ENCODE peak calls at places on chromosomes 7 and 10, in five cellular contexts. One of them, this sample, is unnamed.
A peak's percentile ranks its signal among the peaks of the same experiment; 100 is the strongest.

GRCh38 chr10:33216661-33217427 is 117.6 kb downstream of the NRP1 start:
- DNase-seq in colonic mucosa: no peak
- DNase-seq in A673: peak; percentile 74
- DNase-seq in progenitor cell of endocrine pancreas: no peak
- DNase-seq in fibroblast of pulmonary artery: peak; percentile 36
- DNase-seq in this sample: no peak

GRCh38 chr7:55308186-55308929 is 56.8 kb upstream of the LANCL2 start:
- DNase-seq in colonic mucosa: no peak
- DNase-seq in A673: no peak
- DNase-seq in progenitor cell of endocrine pancreas: no peak
- DNase-seq in fibroblast of pulmonary artery: peak; percentile 80
- DNase-seq in this sample: no peak

GRCh38 chr7:157561816-157562410 is 225.1 kb downstream of the DNAJB6 start:
- DNase-seq in colonic mucosa: no peak
- DNase-seq in A673: no peak
- DNase-seq in progenitor cell of endocrine pancreas: no peak
- DNase-seq in fibroblast of pulmonary artery: no peak
- DNase-seq in this sample: no peak

GRCh38 chr7:917255-918117 is 37.0 kb downstream of the ADAP1 start:
- DNase-seq in colonic mucosa: no peak
- DNase-seq in A673: no peak
- DNase-seq in progenitor cell of endocrine pancreas: no peak
- DNase-seq in fibroblast of pulmonary artery: no peak
- DNase-seq in this sample: no peak

GRCh38 chr7:36198854-36199266 is 45.8 kb downstream of the EEPD1 start:
- DNase-seq in colonic mucosa: no peak
- DNase-seq in A673: no peak
- DNase-seq in progenitor cell of endocrine pancreas: no peak
- DNase-seq in fibroblast of pulmonary artery: no peak
- DNase-seq in this sample: no peak

GRCh38 chr7:116211913-116212596 is 1.7 kb downstream of the TES start:
- DNase-seq in colonic mucosa: no peak
- DNase-seq in A673: peak; percentile 63
- DNase-seq in progenitor cell of endocrine pancreas: no peak
- DNase-seq in fibroblast of pulmonary artery: no peak
- DNase-seq in this sample: no peak

GRCh38 chr7:152336754-152337368 is 98.9 kb downstream of the KMT2C start:
- DNase-seq in colonic mucosa: peak; percentile 49
- DNase-seq in A673: peak; percentile 51
- DNase-seq in progenitor cell of endocrine pancreas: no peak
- DNase-seq in fibroblast of pulmonary artery: peak; percentile 52
- DNase-seq in this sample: no peak

GRCh38 chr10:130046591-130046990 is 64.0 kb downstream of the C10orf143 start:
- DNase-seq in colonic mucosa: peak; percentile 12
- DNase-seq in A673: no peak
- DNase-seq in progenitor cell of endocrine pancreas: no peak
- DNase-seq in fibroblast of pulmonary artery: no peak
- DNase-seq in this sample: peak; percentile 68

GRCh38 chr7:1193593-1194424 is 33.8 kb upstream of the ZFAND2A start:
- DNase-seq in colonic mucosa: peak; percentile 35
- DNase-seq in A673: peak; percentile 81
- DNase-seq in progenitor cell of endocrine pancreas: no peak
- DNase-seq in fibroblast of pulmonary artery: peak; percentile 51
- DNase-seq in this sample: no peak

GRCh38 chr10:64011871-64012714 is 490.9 kb downstream of the REEP3 start:
- DNase-seq in colonic mucosa: no peak
- DNase-seq in A673: no peak
- DNase-seq in progenitor cell of endocrine pancreas: no peak
- DNase-seq in fibroblast of pulmonary artery: no peak
- DNase-seq in this sample: no peak

GRCh38 chr10:126207313-126207771 is 180.9 kb downstream of the ADAM12 start:
- DNase-seq in colonic mucosa: no peak
- DNase-seq in A673: no peak
- DNase-seq in progenitor cell of endocrine pancreas: no peak
- DNase-seq in fibroblast of pulmonary artery: no peak
- DNase-seq in this sample: no peak

GRCh38 chr7:91157579-91158320 is 106.5 kb upstream of the FZD1 start:
- DNase-seq in colonic mucosa: no peak
- DNase-seq in A673: no peak
- DNase-seq in progenitor cell of endocrine pancreas: no peak
- DNase-seq in fibroblast of pulmonary artery: no peak
- DNase-seq in this sample: no peak

GRCh38 chr10:6222755-6223154 is 20.0 kb downstream of the PFKFB3 start:
- DNase-seq in colonic mucosa: no peak
- DNase-seq in A673: no peak
- DNase-seq in progenitor cell of endocrine pancreas: no peak
- DNase-seq in fibroblast of pulmonary artery: no peak
- DNase-seq in this sample: no peak

GRCh38 chr7:123535517-123535916 is 1.1 kb upstream of the IQUB start:
- DNase-seq in colonic mucosa: no peak
- DNase-seq in A673: no peak
- DNase-seq in progenitor cell of endocrine pancreas: no peak
- DNase-seq in fibroblast of pulmonary artery: no peak
- DNase-seq in this sample: no peak

GRCh38 chr10:130929422-130930325 is 381.8 kb downstream of the TCERG1L start:
- DNase-seq in colonic mucosa: no peak
- DNase-seq in A673: no peak
- DNase-seq in progenitor cell of endocrine pancreas: no peak
- DNase-seq in fibroblast of pulmonary artery: no peak
- DNase-seq in this sample: no peak

GRCh38 chr7:55092186-55092976 is 73.6 kb downstream of the EGFR start:
- DNase-seq in colonic mucosa: no peak
- DNase-seq in A673: peak; percentile 6
- DNase-seq in progenitor cell of endocrine pancreas: no peak
- DNase-seq in fibroblast of pulmonary artery: no peak
- DNase-seq in this sample: no peak

GRCh38 chr10:15140640-15141039 is 27.9 kb downstream of the NMT2 start:
- DNase-seq in colonic mucosa: no peak
- DNase-seq in A673: no peak
- DNase-seq in progenitor cell of endocrine pancreas: no peak
- DNase-seq in fibroblast of pulmonary artery: no peak
- DNase-seq in this sample: no peak

GRCh38 chr7:101536668-101537067 is 92.4 kb downstream of the MYL10 start:
- DNase-seq in colonic mucosa: no peak
- DNase-seq in A673: no peak
- DNase-seq in progenitor cell of endocrine pancreas: no peak
- DNase-seq in fibroblast of pulmonary artery: no peak
- DNase-seq in this sample: no peak

GRCh38 chr7:19558527-19558926 is 150.3 kb downstream of the POLR1F start:
- DNase-seq in colonic mucosa: no peak
- DNase-seq in A673: no peak
- DNase-seq in progenitor cell of endocrine pancreas: no peak
- DNase-seq in fibroblast of pulmonary artery: peak; percentile 39
- DNase-seq in this sample: no peak

DNA sequence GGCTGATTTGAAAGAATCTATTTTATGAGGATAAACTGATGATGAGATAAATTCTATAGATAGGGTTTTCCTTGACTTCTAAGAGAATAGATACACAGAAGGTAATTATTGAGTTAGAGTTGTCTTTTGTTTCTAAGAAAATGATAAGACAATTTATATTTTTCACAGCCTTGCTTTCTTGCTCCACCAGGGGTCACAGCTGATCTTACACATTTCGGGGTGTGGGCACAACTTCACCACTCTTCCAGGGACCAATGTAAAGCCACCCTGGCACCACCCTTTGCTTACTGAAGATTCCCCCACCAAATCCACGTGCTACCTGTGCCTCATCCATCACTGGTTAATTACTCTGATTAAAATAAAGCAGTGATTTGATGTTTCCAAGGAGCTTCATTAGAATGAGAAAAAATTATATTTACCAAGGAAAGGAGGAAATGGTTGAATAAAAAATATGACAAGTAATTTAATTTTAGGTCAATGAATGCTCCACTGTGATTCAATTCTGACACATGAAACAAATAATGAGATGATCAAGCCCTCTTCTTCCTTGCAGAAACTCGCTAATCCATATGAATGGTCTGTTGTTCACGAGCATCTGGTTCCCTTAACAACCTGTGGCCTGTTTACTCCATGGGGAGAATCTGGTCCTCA is 177.3 kb upstream of the TNS3 start:
- DNase-seq in colonic mucosa: no peak
- DNase-seq in A673: no peak
- DNase-seq in progenitor cell of endocrine pancreas: no peak
- DNase-seq in fibroblast of pulmonary artery: peak; percentile 35
- DNase-seq in this sample: no peak
- TF ChIP-seq CTCF in colonic mucosa: no peak
- TF ChIP-seq CTCF in A673: peak; percentile 17
- TF ChIP-seq CTCF in progenitor cell of endocrine pancreas: peak; percentile 12
- TF ChIP-seq CTCF in fibroblast of pulmonary artery: peak; percentile 33
- TF ChIP-seq CTCF in this sample: peak; percentile 44

DNA sequence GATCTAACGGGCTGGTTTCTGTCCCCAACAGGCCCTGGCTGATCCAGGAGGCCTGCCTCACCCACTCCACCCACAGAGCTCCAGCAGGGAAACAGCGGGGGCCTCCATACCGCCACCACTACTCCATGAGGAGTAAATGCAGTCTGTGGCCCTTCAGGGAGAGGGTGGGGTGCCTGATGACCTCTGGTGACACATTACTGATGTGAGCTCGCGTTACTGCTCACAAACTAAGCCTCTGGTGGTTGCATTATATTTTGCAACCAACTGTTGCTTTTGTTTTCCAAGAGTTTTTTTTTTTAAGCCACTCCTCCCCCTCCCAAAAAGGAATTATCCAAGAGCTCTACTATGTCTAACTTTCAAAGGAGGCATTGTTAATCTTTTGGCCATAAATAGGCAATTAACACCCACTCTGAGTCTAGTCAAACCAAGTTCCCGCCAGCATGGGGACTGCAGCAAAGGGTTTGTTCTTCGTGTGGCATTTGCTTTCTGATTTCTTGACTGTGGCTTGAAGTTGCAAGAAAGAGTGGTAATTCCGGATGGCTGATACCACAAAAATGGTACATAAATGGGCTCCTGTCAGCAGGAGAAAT is 72.6 kb downstream of the FAM53B start:
- DNase-seq in colonic mucosa: no peak
- DNase-seq in A673: peak; percentile 53
- DNase-seq in progenitor cell of endocrine pancreas: no peak
- DNase-seq in fibroblast of pulmonary artery: peak; percentile 34
- DNase-seq in this sample: no peak
- TF ChIP-seq CTCF in colonic mucosa: no peak
- TF ChIP-seq CTCF in A673: peak; percentile 21
- TF ChIP-seq CTCF in progenitor cell of endocrine pancreas: peak; percentile 33
- TF ChIP-seq CTCF in fibroblast of pulmonary artery: no peak
- TF ChIP-seq CTCF in this sample: peak; percentile 61

DNA sequence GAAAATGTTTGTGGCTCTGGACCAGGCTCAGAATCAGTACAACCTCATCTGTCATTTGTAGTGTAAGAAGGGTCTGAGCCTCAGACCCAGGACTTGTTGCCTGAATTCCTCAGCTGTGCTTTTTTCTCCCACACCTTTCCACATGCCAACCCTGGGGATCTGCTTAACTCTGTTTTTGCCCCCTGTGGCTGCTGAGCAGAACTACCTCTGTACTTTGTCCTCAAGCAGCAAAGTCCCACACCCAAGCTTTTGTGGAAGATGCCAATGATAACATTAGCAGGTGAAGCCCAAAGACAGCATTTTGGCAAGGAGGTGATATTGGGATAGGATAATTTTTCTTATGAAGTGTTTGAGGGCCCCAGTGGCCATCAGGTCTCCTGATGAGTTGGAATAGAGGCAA is 5.8 kb upstream of the CYP2C18 start:
- DNase-seq in colonic mucosa: peak; percentile 67
- DNase-seq in A673: peak; percentile 3
- DNase-seq in progenitor cell of endocrine pancreas: no peak
- DNase-seq in fibroblast of pulmonary artery: no peak
- DNase-seq in this sample: no peak
- TF ChIP-seq CTCF in colonic mucosa: peak; percentile 26
- TF ChIP-seq CTCF in A673: no peak
- TF ChIP-seq CTCF in progenitor cell of endocrine pancreas: peak; percentile 57
- TF ChIP-seq CTCF in fibroblast of pulmonary artery: no peak
- TF ChIP-seq CTCF in this sample: peak; percentile 45

GRCh38 chr7:107130487-107131220 is 38.1 kb upstream of the HBP1 start:
- DNase-seq in colonic mucosa: no peak
- DNase-seq in A673: peak; percentile 10
- DNase-seq in progenitor cell of endocrine pancreas: no peak
- DNase-seq in fibroblast of pulmonary artery: no peak
- DNase-seq in this sample: no peak
- TF ChIP-seq CTCF in colonic mucosa: no peak
- TF ChIP-seq CTCF in A673: peak; percentile 21
- TF ChIP-seq CTCF in progenitor cell of endocrine pancreas: no peak
- TF ChIP-seq CTCF in fibroblast of pulmonary artery: peak; percentile 23
- TF ChIP-seq CTCF in this sample: peak; percentile 20

DNA sequence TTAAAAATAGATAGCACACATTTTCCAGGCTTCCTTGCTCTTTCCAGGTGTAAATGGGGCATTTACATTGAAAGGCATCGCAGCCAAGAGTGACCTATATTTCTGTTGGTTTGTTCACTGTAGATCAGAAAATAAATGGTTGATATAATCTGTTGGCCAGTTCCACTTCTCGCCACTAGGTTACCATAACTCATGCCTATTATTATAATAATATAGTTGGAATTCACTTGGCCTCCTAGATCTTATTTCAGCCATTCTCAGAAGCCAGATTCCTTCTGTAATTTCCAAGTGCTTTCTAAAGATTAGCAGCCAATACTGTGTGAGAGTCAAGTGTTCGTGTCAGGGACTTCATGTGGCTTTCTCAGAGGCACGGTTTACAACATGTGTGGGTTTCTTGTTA is 179.5 kb downstream of the DNAH11 start:
- DNase-seq in colonic mucosa: no peak
- DNase-seq in A673: no peak
- DNase-seq in progenitor cell of endocrine pancreas: no peak
- DNase-seq in fibroblast of pulmonary artery: no peak
- DNase-seq in this sample: no peak
- TF ChIP-seq CTCF in colonic mucosa: no peak
- TF ChIP-seq CTCF in A673: peak; percentile 44
- TF ChIP-seq CTCF in progenitor cell of endocrine pancreas: peak; percentile 32
- TF ChIP-seq CTCF in fibroblast of pulmonary artery: peak; percentile 4
- TF ChIP-seq CTCF in this sample: peak; percentile 68

DNA sequence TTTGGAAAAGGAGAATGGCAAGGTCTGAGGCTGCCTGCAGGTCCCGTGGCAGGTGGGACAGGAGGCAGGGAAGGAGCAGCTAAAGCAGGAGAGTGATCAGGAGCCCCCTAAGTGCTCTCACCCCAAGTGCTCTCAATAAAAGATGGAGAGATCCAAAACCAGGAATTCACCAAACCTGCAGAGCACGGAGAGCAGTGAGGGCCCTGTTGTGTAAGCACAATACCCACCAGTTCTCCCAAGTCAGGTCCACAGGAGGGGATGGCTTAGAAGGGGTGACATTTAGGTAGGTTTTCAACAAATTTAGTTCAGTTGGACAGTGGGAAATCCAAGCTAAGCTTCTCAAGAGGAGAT is 40.8 kb downstream of the GNA12 start:
- DNase-seq in colonic mucosa: no peak
- DNase-seq in A673: no peak
- DNase-seq in progenitor cell of endocrine pancreas: no peak
- DNase-seq in fibroblast of pulmonary artery: no peak
- DNase-seq in this sample: no peak
- TF ChIP-seq CTCF in colonic mucosa: no peak
- TF ChIP-seq CTCF in A673: no peak
- TF ChIP-seq CTCF in progenitor cell of endocrine pancreas: no peak
- TF ChIP-seq CTCF in fibroblast of pulmonary artery: no peak
- TF ChIP-seq CTCF in this sample: no peak

GRCh38 chr10:30751678-30752331 is 122.3 kb upstream of the LYZL2 start:
- DNase-seq in colonic mucosa: peak; percentile 56
- DNase-seq in A673: peak; percentile 80
- DNase-seq in progenitor cell of endocrine pancreas: peak; percentile 54
- DNase-seq in fibroblast of pulmonary artery: peak; percentile 57
- DNase-seq in this sample: no peak
- TF ChIP-seq CTCF in colonic mucosa: peak; percentile 65
- TF ChIP-seq CTCF in A673: peak; percentile 97
- TF ChIP-seq CTCF in progenitor cell of endocrine pancreas: peak; percentile 88
- TF ChIP-seq CTCF in fibroblast of pulmonary artery: peak; percentile 70
- TF ChIP-seq CTCF in this sample: peak; percentile 91